ENCODE peak calls at places on chromosomes 13 and 19, in four cellular contexts. V is foreskin fibroblast, P is heart right ventricle, E is AG04450. X is an unnamed sample.

GRCh38 chr13:107834268-107834667 is 381.1 kb downstream of the LIG4 start:
- DNase-seq in P (no peak), E (no peak), V (no peak), X (no peak)

GRCh38 chr19:1471514-1472107 is 7.4 kb downstream of the C19orf25 start:
- DNase-seq in E (no peak), V (no peak), P (no peak), X (no peak)

GRCh38 chr19:46435009-46435408 is 6.3 kb upstream of the PNMA8C start:
- DNase-seq in V (no peak), P (no peak), E (no peak), X (no peak)

GRCh38 chr13:107992542-107992941 is 222.8 kb downstream of the LIG4 start:
- DNase-seq in E (no peak), V (no peak), P (no peak), X (no peak)

GRCh38 chr13:98083507-98083906 is 59.4 kb upstream of the FARP1 start:
- DNase-seq in V (peak), P (no peak), E (peak), X (peak)

GRCh38 chr13:75458696-75459422 is 23.1 kb downstream of the TBC1D4 start:
- DNase-seq in P (peak), E (no peak), V (no peak), X (no peak)

GRCh38 chr13:28866932-28867331 is 46.8 kb downstream of the MTUS2 start:
- DNase-seq in P (no peak), V (no peak), E (no peak), X (no peak)

GRCh38 chr13:80338781-80339577 is 1.9 kb downstream of the SPRY2 start:
- DNase-seq in E (peak), V (peak), P (peak), X (no peak)

GRCh38 chr19:17720487-17720839 is 1.2 kb downstream of the MAP1S start:
- DNase-seq in P (no peak), V (no peak), E (no peak), X (no peak)

GRCh38 chr19:17722655-17723240 is 3.5 kb downstream of the MAP1S start:
- DNase-seq in P (no peak), E (no peak), V (no peak), X (no peak)

GRCh38 chr19:17718988-17719711 is at the start of gene MAP1S:
- DNase-seq in P (peak), E (no peak), V (peak), X (no peak)

GRCh38 chr19:17719730-17720486 is 628 bp downstream of the MAP1S start:
- DNase-seq in E (no peak), P (no peak), V (no peak), X (no peak)

DNA sequence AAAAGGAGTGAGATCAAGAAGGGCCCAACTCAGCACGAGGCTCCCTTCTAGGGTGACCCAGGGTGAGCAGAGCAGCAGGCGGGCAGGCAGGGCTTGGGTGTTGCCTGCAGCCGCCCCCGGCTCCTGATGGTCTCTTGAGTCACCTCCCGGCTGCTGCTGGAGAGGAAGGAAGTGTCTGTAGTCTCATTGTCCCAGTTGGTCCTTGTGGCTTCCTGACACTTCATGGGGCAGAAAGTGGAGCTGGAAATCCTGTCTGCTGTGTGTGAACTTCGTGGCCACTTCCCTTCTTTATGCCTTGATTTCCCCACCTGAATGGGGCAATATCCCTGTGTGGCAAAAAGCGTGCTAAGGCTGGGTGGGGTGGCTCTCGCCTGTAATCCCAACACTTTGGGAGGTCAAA is 2.5 kb downstream of the MAP1S start:
- DNase-seq in E (no peak), V (peak), P (peak), X (no peak)
- H3K4me3 ChIP-seq in E (peak), V (no peak), P (peak), X (no peak)

DNA sequence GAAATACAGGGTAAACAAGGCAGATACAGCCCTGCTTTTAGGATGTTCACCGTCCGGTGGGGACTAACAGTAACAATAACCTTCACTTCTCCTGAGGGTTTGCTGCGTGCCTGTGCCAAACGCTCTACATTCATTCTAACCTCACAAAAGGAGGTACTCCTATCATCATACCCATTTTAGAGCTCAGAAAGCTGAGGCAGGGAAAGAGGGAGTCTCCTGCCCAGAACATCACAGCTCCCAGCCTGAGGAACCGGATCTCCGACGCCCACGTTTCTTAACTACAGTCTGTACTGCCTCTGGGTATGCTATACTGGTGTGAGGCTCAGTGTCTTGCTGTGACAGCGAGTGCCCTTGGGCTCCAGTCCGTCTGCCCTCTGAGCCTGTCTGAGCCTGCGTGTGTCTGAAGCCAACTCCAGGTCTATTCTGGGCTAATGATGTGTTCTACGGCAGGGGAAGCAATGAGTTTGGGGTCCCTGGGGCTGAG is 5.1 kb downstream of the LIPE start:
- DNase-seq in E (no peak), V (no peak), P (peak), X (no peak)
- H3K4me3 ChIP-seq in E (peak), V (no peak), P (peak), X (peak)

GRCh38 chr19:48739835-48740704 is at the start of gene RASIP1:
- DNase-seq in E (no peak), P (peak), V (no peak), X (no peak)

GRCh38 chr19:48740705-48741030 is 258 bp upstream of the RASIP1 start:
- DNase-seq in P (no peak), E (no peak), V (no peak), X (no peak)

GRCh38 chr19:48737360-48737998 is 2.9 kb downstream of the RASIP1 start:
- DNase-seq in P (no peak), V (no peak), E (no peak), X (no peak)

GRCh38 chr19:48738557-48739399 is 1.6 kb downstream of the RASIP1 start:
- DNase-seq in P (peak), E (no peak), V (peak), X (no peak)

DNA sequence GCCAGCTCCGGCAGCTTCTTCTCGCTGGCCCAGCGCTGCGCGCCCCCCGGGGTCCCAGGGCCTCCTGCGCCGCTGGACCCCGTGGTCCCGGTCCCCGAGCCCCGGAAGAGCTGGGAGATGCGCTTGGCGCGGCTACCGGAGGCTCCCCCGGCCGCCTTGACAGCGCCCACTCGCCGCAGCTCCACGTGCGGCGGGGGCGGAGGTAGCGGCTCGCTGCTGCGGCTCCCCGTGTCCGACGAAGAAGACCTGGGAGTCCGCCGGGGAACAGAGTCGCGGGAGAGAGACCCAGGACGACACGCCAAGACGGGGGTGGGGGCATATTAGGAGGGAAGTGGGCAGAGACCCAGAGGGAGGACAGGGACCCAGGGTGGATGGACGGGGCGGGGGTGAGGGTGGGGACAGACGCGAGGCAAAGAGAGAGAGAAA is 997 bp downstream of the RASIP1 start:
- DNase-seq in P (no peak), V (no peak), E (no peak), X (no peak)
- H3K4me3 ChIP-seq in P (peak), V (peak), E (peak), X (peak)

GRCh38 chr19:41859213-41859617 is 840 bp upstream of the RPS19 start:
- DNase-seq in P (no peak), E (no peak), V (no peak), X (no peak)
- H3K4me3 ChIP-seq in P (peak), E (peak), V (peak), X (peak)

GRCh38 chr19:7999376-7999775 is 6.1 kb downstream of the ELAVL1 start:
- DNase-seq in P (no peak), E (no peak), V (no peak), X (no peak)

GRCh38 chr19:8004001-8004400 is 1.4 kb downstream of the ELAVL1 start:
- DNase-seq in E (no peak), P (no peak), V (no peak), X (no peak)

GRCh38 chr19:8000298-8001038 is 5.0 kb downstream of the ELAVL1 start:
- DNase-seq in P (no peak), E (no peak), V (no peak), X (no peak)

GRCh38 chr19:8004723-8005513 is 523 bp downstream of the ELAVL1 start:
- DNase-seq in P (no peak), V (peak), E (no peak), X (no peak)

DNA sequence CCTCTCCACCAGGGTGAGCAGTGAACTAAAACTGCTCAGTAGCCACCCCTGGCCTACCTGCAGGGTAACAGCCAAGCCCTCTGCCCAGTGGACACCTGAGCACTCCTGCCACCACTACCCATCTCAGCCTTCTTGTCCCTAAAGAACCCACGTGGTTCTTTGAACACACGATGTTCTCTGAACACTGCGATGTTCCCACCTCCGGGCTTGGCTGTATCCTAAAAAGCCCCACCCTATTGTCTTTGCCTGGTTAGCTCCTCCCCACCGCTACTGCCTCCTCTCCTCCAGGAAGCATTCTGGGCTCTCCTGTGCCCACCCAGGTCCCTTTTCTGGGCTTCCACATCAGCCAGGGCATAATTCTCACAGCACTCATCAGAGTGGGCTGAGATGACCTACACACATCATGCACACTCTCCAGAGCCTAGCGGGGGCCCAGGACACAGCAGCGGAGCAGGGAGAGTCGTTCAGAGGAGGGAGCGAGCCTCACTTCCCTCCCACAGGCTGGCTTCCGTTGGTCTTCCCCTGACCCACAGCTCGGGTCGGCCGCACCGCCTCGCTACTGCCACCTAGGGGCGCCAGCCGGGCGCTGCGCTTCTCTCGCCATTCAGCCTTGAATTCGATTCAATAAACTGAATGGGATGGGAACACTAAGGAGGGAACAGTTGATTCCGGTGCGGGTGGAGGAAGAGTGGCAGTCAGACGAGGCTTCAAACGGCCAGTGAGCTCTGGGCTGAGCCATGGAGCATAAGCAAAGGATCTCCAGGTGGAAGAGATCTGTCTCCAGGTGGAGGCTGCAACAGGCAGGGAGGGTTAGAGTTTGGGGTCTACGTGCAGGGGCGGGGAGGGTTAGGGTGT is 3.2 kb downstream of the ELAVL1 start:
- DNase-seq in E (peak), P (peak), V (peak), X (peak)
- H3K4me3 ChIP-seq in E (peak), P (peak), V (peak), X (peak)

GRCh38 chr19:8001651-8001994 is 3.8 kb downstream of the ELAVL1 start:
- DNase-seq in V (no peak), P (no peak), E (no peak), X (no peak)
- H3K4me3 ChIP-seq in V (peak), P (peak), E (no peak), X (peak)

GRCh38 chr13:33015791-33016323 is 366 bp upstream of the KL start:
- DNase-seq in V (no peak), E (no peak), P (peak), X (no peak)
- H3K4me3 ChIP-seq in V (no peak), E (no peak), P (peak), X (peak)

GRCh38 chr13:40777957-40778235 is 6.9 kb upstream of the MRPS31 start:
- DNase-seq in E (no peak), P (no peak), V (no peak), X (no peak)

GRCh38 chr13:40776232-40776631 is 5.2 kb upstream of the MRPS31 start:
- DNase-seq in E (no peak), P (no peak), V (no peak), X (no peak)

GRCh38 chr13:40774672-40775071 is 3.7 kb upstream of the MRPS31 start:
- DNase-seq in P (no peak), V (no peak), E (no peak), X (no peak)

GRCh38 chr13:40777166-40777956 is 6.4 kb upstream of the MRPS31 start:
- DNase-seq in E (no peak), P (peak), V (no peak), X (no peak)

GRCh38 chr13:40776681-40777165 is 5.7 kb upstream of the MRPS31 start:
- DNase-seq in E (no peak), P (no peak), V (no peak), X (no peak)
- H3K4me3 ChIP-seq in E (no peak), P (no peak), V (no peak), X (no peak)

X was measured in HFF-Myc.